ENCODE peak calls at places on chromosome 16, in ten cellular contexts. One of them, this sample, is unnamed.

GRCh38 chr16:728131-728889 is 1.4 kb downstream of the HAGHL start:
- DNase-seq in NCI-H345: peak; percentile 66
- DNase-seq in GM18507: peak; percentile 55
- DNase-seq in GM03348: peak; percentile 91
- DNase-seq in right atrium auricular region: no peak
- DNase-seq in stimulated activated CD8-positive, alpha-beta memory T cell treated with anti-CD3 and anti-CD28 coated beads, Interleukin-4, amount 100 ng/mL, for 4 hours: no peak
- DNase-seq in ELR: peak; percentile 81
- DNase-seq in lower leg skin: peak; percentile 45
- DNase-seq in fibroblast of the aortic adventitia: peak; percentile 63
- DNase-seq in activated CD8-positive, alpha-beta T cell treated with anti-CD3 and anti-CD28 coated beads, Interleukin-2, amount 10 ng/mL, durations not matched to agents 7 days and 5 days: peak; percentile 72
- DNase-seq in this sample: peak; percentile 65

GRCh38 chr16:81581107-81581506 is 136.5 kb downstream of the CMIP start:
- DNase-seq in GM18507: no peak
- DNase-seq in fibroblast of the aortic adventitia: no peak
- DNase-seq in activated CD8-positive, alpha-beta T cell treated with anti-CD3 and anti-CD28 coated beads, Interleukin-2, amount 10 ng/mL, durations not matched to agents 7 days and 5 days: no peak
- DNase-seq in ELR: no peak
- DNase-seq in stimulated activated CD8-positive, alpha-beta memory T cell treated with anti-CD3 and anti-CD28 coated beads, Interleukin-4, amount 100 ng/mL, for 4 hours: no peak
- DNase-seq in right atrium auricular region: no peak
- DNase-seq in lower leg skin: peak; percentile 70
- DNase-seq in NCI-H345: no peak
- DNase-seq in GM03348: no peak
- DNase-seq in this sample: no peak

GRCh38 chr16:14186007-14186953 is 115.2 kb downstream of the MRTFB start:
- DNase-seq in GM18507: no peak
- DNase-seq in activated CD8-positive, alpha-beta T cell treated with anti-CD3 and anti-CD28 coated beads, Interleukin-2, amount 10 ng/mL, durations not matched to agents 7 days and 5 days: no peak
- DNase-seq in GM03348: peak; percentile 58
- DNase-seq in right atrium auricular region: no peak
- DNase-seq in lower leg skin: no peak
- DNase-seq in fibroblast of the aortic adventitia: peak; percentile 80
- DNase-seq in stimulated activated CD8-positive, alpha-beta memory T cell treated with anti-CD3 and anti-CD28 coated beads, Interleukin-4, amount 100 ng/mL, for 4 hours: no peak
- DNase-seq in NCI-H345: peak; percentile 38
- DNase-seq in ELR: peak; percentile 65
- DNase-seq in this sample: no peak

GRCh38 chr16:63617990-63618763 is 1503.7 kb downstream of the CDH11 start:
- DNase-seq in activated CD8-positive, alpha-beta T cell treated with anti-CD3 and anti-CD28 coated beads, Interleukin-2, amount 10 ng/mL, durations not matched to agents 7 days and 5 days: no peak
- DNase-seq in GM03348: no peak
- DNase-seq in right atrium auricular region: no peak
- DNase-seq in stimulated activated CD8-positive, alpha-beta memory T cell treated with anti-CD3 and anti-CD28 coated beads, Interleukin-4, amount 100 ng/mL, for 4 hours: no peak
- DNase-seq in ELR: no peak
- DNase-seq in GM18507: no peak
- DNase-seq in NCI-H345: peak; percentile 51
- DNase-seq in fibroblast of the aortic adventitia: no peak
- DNase-seq in lower leg skin: peak; percentile 17
- DNase-seq in this sample: no peak

GRCh38 chr16:58863761-58864160 is 129.6 kb upstream of the GOT2 start:
- DNase-seq in lower leg skin: no peak
- DNase-seq in ELR: no peak
- DNase-seq in fibroblast of the aortic adventitia: no peak
- DNase-seq in GM18507: no peak
- DNase-seq in right atrium auricular region: no peak
- DNase-seq in stimulated activated CD8-positive, alpha-beta memory T cell treated with anti-CD3 and anti-CD28 coated beads, Interleukin-4, amount 100 ng/mL, for 4 hours: no peak
- DNase-seq in NCI-H345: no peak
- DNase-seq in GM03348: no peak
- DNase-seq in activated CD8-positive, alpha-beta T cell treated with anti-CD3 and anti-CD28 coated beads, Interleukin-2, amount 10 ng/mL, durations not matched to agents 7 days and 5 days: no peak
- DNase-seq in this sample: no peak

GRCh38 chr16:24737391-24737871 is 8.0 kb downstream of the TNRC6A start:
- DNase-seq in GM03348: peak; percentile 49
- DNase-seq in NCI-H345: no peak
- DNase-seq in ELR: peak; percentile 58
- DNase-seq in activated CD8-positive, alpha-beta T cell treated with anti-CD3 and anti-CD28 coated beads, Interleukin-2, amount 10 ng/mL, durations not matched to agents 7 days and 5 days: no peak
- DNase-seq in lower leg skin: no peak
- DNase-seq in fibroblast of the aortic adventitia: peak; percentile 74
- DNase-seq in GM18507: no peak
- DNase-seq in right atrium auricular region: no peak
- DNase-seq in stimulated activated CD8-positive, alpha-beta memory T cell treated with anti-CD3 and anti-CD28 coated beads, Interleukin-4, amount 100 ng/mL, for 4 hours: no peak
- DNase-seq in this sample: no peak

GRCh38 chr16:86809458-86809955 is 231.2 kb downstream of the FOXL1 start:
- DNase-seq in right atrium auricular region: no peak
- DNase-seq in lower leg skin: no peak
- DNase-seq in activated CD8-positive, alpha-beta T cell treated with anti-CD3 and anti-CD28 coated beads, Interleukin-2, amount 10 ng/mL, durations not matched to agents 7 days and 5 days: no peak
- DNase-seq in stimulated activated CD8-positive, alpha-beta memory T cell treated with anti-CD3 and anti-CD28 coated beads, Interleukin-4, amount 100 ng/mL, for 4 hours: no peak
- DNase-seq in fibroblast of the aortic adventitia: peak; percentile 78
- DNase-seq in NCI-H345: no peak
- DNase-seq in ELR: peak; percentile 71
- DNase-seq in GM18507: no peak
- DNase-seq in GM03348: peak; percentile 35
- DNase-seq in this sample: no peak

GRCh38 chr16:30032083-30032819 is 1.2 kb upstream of the TLCD3B start:
- DNase-seq in lower leg skin: no peak
- DNase-seq in right atrium auricular region: peak; percentile 65
- DNase-seq in NCI-H345: peak; percentile 79
- DNase-seq in GM18507: no peak
- DNase-seq in ELR: peak; percentile 75
- DNase-seq in fibroblast of the aortic adventitia: peak; percentile 80
- DNase-seq in stimulated activated CD8-positive, alpha-beta memory T cell treated with anti-CD3 and anti-CD28 coated beads, Interleukin-4, amount 100 ng/mL, for 4 hours: peak; percentile 31
- DNase-seq in activated CD8-positive, alpha-beta T cell treated with anti-CD3 and anti-CD28 coated beads, Interleukin-2, amount 10 ng/mL, durations not matched to agents 7 days and 5 days: peak; percentile 81
- DNase-seq in GM03348: peak; percentile 79
- DNase-seq in this sample: peak; percentile 62

GRCh38 chr16:64522548-64522947 is 599.3 kb downstream of the CDH11 start:
- DNase-seq in GM03348: no peak
- DNase-seq in NCI-H345: no peak
- DNase-seq in activated CD8-positive, alpha-beta T cell treated with anti-CD3 and anti-CD28 coated beads, Interleukin-2, amount 10 ng/mL, durations not matched to agents 7 days and 5 days: no peak
- DNase-seq in GM18507: no peak
- DNase-seq in lower leg skin: no peak
- DNase-seq in fibroblast of the aortic adventitia: no peak
- DNase-seq in stimulated activated CD8-positive, alpha-beta memory T cell treated with anti-CD3 and anti-CD28 coated beads, Interleukin-4, amount 100 ng/mL, for 4 hours: no peak
- DNase-seq in ELR: no peak
- DNase-seq in right atrium auricular region: no peak
- DNase-seq in this sample: no peak

GRCh38 chr16:26263406-26263805 is 571.6 kb downstream of the HS3ST4 start:
- DNase-seq in stimulated activated CD8-positive, alpha-beta memory T cell treated with anti-CD3 and anti-CD28 coated beads, Interleukin-4, amount 100 ng/mL, for 4 hours: no peak
- DNase-seq in GM03348: no peak
- DNase-seq in NCI-H345: no peak
- DNase-seq in fibroblast of the aortic adventitia: no peak
- DNase-seq in right atrium auricular region: no peak
- DNase-seq in ELR: no peak
- DNase-seq in lower leg skin: no peak
- DNase-seq in activated CD8-positive, alpha-beta T cell treated with anti-CD3 and anti-CD28 coated beads, Interleukin-2, amount 10 ng/mL, durations not matched to agents 7 days and 5 days: no peak
- DNase-seq in GM18507: no peak
- DNase-seq in this sample: no peak

GRCh38 chr16:67212766-67213165 is 13.8 kb downstream of the ELMO3 start:
- DNase-seq in fibroblast of the aortic adventitia: no peak
- DNase-seq in GM18507: no peak
- DNase-seq in NCI-H345: no peak
- DNase-seq in GM03348: no peak
- DNase-seq in stimulated activated CD8-positive, alpha-beta memory T cell treated with anti-CD3 and anti-CD28 coated beads, Interleukin-4, amount 100 ng/mL, for 4 hours: no peak
- DNase-seq in activated CD8-positive, alpha-beta T cell treated with anti-CD3 and anti-CD28 coated beads, Interleukin-2, amount 10 ng/mL, durations not matched to agents 7 days and 5 days: no peak
- DNase-seq in right atrium auricular region: no peak
- DNase-seq in lower leg skin: no peak
- DNase-seq in ELR: peak; percentile 58
- DNase-seq in this sample: no peak

GRCh38 chr16:10521681-10522274 is 58.6 kb downstream of the EMP2 start:
- DNase-seq in activated CD8-positive, alpha-beta T cell treated with anti-CD3 and anti-CD28 coated beads, Interleukin-2, amount 10 ng/mL, durations not matched to agents 7 days and 5 days: peak; percentile 61
- DNase-seq in GM18507: peak; percentile 39
- DNase-seq in fibroblast of the aortic adventitia: peak; percentile 81
- DNase-seq in right atrium auricular region: peak; percentile 81
- DNase-seq in ELR: peak; percentile 68
- DNase-seq in GM03348: peak; percentile 78
- DNase-seq in lower leg skin: peak; percentile 60
- DNase-seq in stimulated activated CD8-positive, alpha-beta memory T cell treated with anti-CD3 and anti-CD28 coated beads, Interleukin-4, amount 100 ng/mL, for 4 hours: no peak
- DNase-seq in NCI-H345: peak; percentile 28
- DNase-seq in this sample: peak; percentile 14

GRCh38 chr16:86452451-86452850 is 57.9 kb upstream of the FOXF1 start:
- DNase-seq in ELR: no peak
- DNase-seq in stimulated activated CD8-positive, alpha-beta memory T cell treated with anti-CD3 and anti-CD28 coated beads, Interleukin-4, amount 100 ng/mL, for 4 hours: no peak
- DNase-seq in GM18507: no peak
- DNase-seq in NCI-H345: no peak
- DNase-seq in activated CD8-positive, alpha-beta T cell treated with anti-CD3 and anti-CD28 coated beads, Interleukin-2, amount 10 ng/mL, durations not matched to agents 7 days and 5 days: no peak
- DNase-seq in fibroblast of the aortic adventitia: peak; percentile 63
- DNase-seq in right atrium auricular region: no peak
- DNase-seq in GM03348: peak; percentile 31
- DNase-seq in lower leg skin: no peak
- DNase-seq in this sample: no peak

GRCh38 chr16:75288596-75289120 is 37.2 kb upstream of the BCAR1 start:
- DNase-seq in GM03348: no peak
- DNase-seq in NCI-H345: no peak
- DNase-seq in fibroblast of the aortic adventitia: no peak
- DNase-seq in GM18507: no peak
- DNase-seq in ELR: no peak
- DNase-seq in lower leg skin: no peak
- DNase-seq in activated CD8-positive, alpha-beta T cell treated with anti-CD3 and anti-CD28 coated beads, Interleukin-2, amount 10 ng/mL, durations not matched to agents 7 days and 5 days: peak; percentile 90
- DNase-seq in stimulated activated CD8-positive, alpha-beta memory T cell treated with anti-CD3 and anti-CD28 coated beads, Interleukin-4, amount 100 ng/mL, for 4 hours: peak; percentile 4
- DNase-seq in right atrium auricular region: no peak
- DNase-seq in this sample: no peak

GRCh38 chr16:82753821-82754220 is 127.1 kb downstream of the CDH13 start:
- DNase-seq in stimulated activated CD8-positive, alpha-beta memory T cell treated with anti-CD3 and anti-CD28 coated beads, Interleukin-4, amount 100 ng/mL, for 4 hours: no peak
- DNase-seq in GM18507: no peak
- DNase-seq in NCI-H345: no peak
- DNase-seq in ELR: peak; percentile 88
- DNase-seq in activated CD8-positive, alpha-beta T cell treated with anti-CD3 and anti-CD28 coated beads, Interleukin-2, amount 10 ng/mL, durations not matched to agents 7 days and 5 days: no peak
- DNase-seq in GM03348: peak; percentile 43
- DNase-seq in fibroblast of the aortic adventitia: peak; percentile 31
- DNase-seq in lower leg skin: no peak
- DNase-seq in right atrium auricular region: no peak
- DNase-seq in this sample: no peak

GRCh38 chr16:29996773-29997250 is 771 bp downstream of the INO80E start:
- DNase-seq in ELR: no peak
- DNase-seq in right atrium auricular region: no peak
- DNase-seq in NCI-H345: no peak
- DNase-seq in GM18507: no peak
- DNase-seq in activated CD8-positive, alpha-beta T cell treated with anti-CD3 and anti-CD28 coated beads, Interleukin-2, amount 10 ng/mL, durations not matched to agents 7 days and 5 days: peak; percentile 35
- DNase-seq in lower leg skin: no peak
- DNase-seq in fibroblast of the aortic adventitia: no peak
- DNase-seq in GM03348: no peak
- DNase-seq in stimulated activated CD8-positive, alpha-beta memory T cell treated with anti-CD3 and anti-CD28 coated beads, Interleukin-4, amount 100 ng/mL, for 4 hours: no peak
- DNase-seq in this sample: no peak

GRCh38 chr16:4315185-4316102 is at the start of gene GLIS2:
- DNase-seq in lower leg skin: no peak
- DNase-seq in GM18507: no peak
- DNase-seq in activated CD8-positive, alpha-beta T cell treated with anti-CD3 and anti-CD28 coated beads, Interleukin-2, amount 10 ng/mL, durations not matched to agents 7 days and 5 days: no peak
- DNase-seq in ELR: peak; percentile 76
- DNase-seq in fibroblast of the aortic adventitia: peak; percentile 77
- DNase-seq in NCI-H345: peak; percentile 89
- DNase-seq in right atrium auricular region: no peak
- DNase-seq in GM03348: peak; percentile 96
- DNase-seq in stimulated activated CD8-positive, alpha-beta memory T cell treated with anti-CD3 and anti-CD28 coated beads, Interleukin-4, amount 100 ng/mL, for 4 hours: no peak
- DNase-seq in this sample: peak; percentile 42

GRCh38 chr16:19884021-19884485 is 595 bp downstream of the GPRC5B start:
- DNase-seq in right atrium auricular region: no peak
- DNase-seq in activated CD8-positive, alpha-beta T cell treated with anti-CD3 and anti-CD28 coated beads, Interleukin-2, amount 10 ng/mL, durations not matched to agents 7 days and 5 days: no peak
- DNase-seq in ELR: peak; percentile 22
- DNase-seq in NCI-H345: no peak
- DNase-seq in GM03348: no peak
- DNase-seq in stimulated activated CD8-positive, alpha-beta memory T cell treated with anti-CD3 and anti-CD28 coated beads, Interleukin-4, amount 100 ng/mL, for 4 hours: no peak
- DNase-seq in fibroblast of the aortic adventitia: no peak
- DNase-seq in GM18507: no peak
- DNase-seq in lower leg skin: no peak
- DNase-seq in this sample: no peak

GRCh38 chr16:80991792-80992430 is 14.8 kb downstream of the CMC2 start:
- DNase-seq in ELR: no peak
- DNase-seq in lower leg skin: no peak
- DNase-seq in NCI-H345: no peak
- DNase-seq in GM18507: no peak
- DNase-seq in GM03348: no peak
- DNase-seq in fibroblast of the aortic adventitia: no peak
- DNase-seq in stimulated activated CD8-positive, alpha-beta memory T cell treated with anti-CD3 and anti-CD28 coated beads, Interleukin-4, amount 100 ng/mL, for 4 hours: no peak
- DNase-seq in right atrium auricular region: no peak
- DNase-seq in activated CD8-positive, alpha-beta T cell treated with anti-CD3 and anti-CD28 coated beads, Interleukin-2, amount 10 ng/mL, durations not matched to agents 7 days and 5 days: no peak
- DNase-seq in this sample: no peak

GRCh38 chr16:54654429-54654828 is 276.2 kb upstream of the IRX5 start:
- DNase-seq in right atrium auricular region: no peak
- DNase-seq in lower leg skin: no peak
- DNase-seq in fibroblast of the aortic adventitia: no peak
- DNase-seq in activated CD8-positive, alpha-beta T cell treated with anti-CD3 and anti-CD28 coated beads, Interleukin-2, amount 10 ng/mL, durations not matched to agents 7 days and 5 days: no peak
- DNase-seq in ELR: no peak
- DNase-seq in GM03348: no peak
- DNase-seq in NCI-H345: no peak
- DNase-seq in stimulated activated CD8-positive, alpha-beta memory T cell treated with anti-CD3 and anti-CD28 coated beads, Interleukin-4, amount 100 ng/mL, for 4 hours: no peak
- DNase-seq in GM18507: no peak
- DNase-seq in this sample: no peak

GRCh38 chr16:48318630-48319029 is 66.6 kb downstream of the SIAH1 start:
- DNase-seq in ELR: no peak
- DNase-seq in activated CD8-positive, alpha-beta T cell treated with anti-CD3 and anti-CD28 coated beads, Interleukin-2, amount 10 ng/mL, durations not matched to agents 7 days and 5 days: peak; percentile 61
- DNase-seq in GM03348: peak; percentile 17
- DNase-seq in lower leg skin: peak; percentile 22
- DNase-seq in NCI-H345: no peak
- DNase-seq in stimulated activated CD8-positive, alpha-beta memory T cell treated with anti-CD3 and anti-CD28 coated beads, Interleukin-4, amount 100 ng/mL, for 4 hours: no peak
- DNase-seq in fibroblast of the aortic adventitia: peak; percentile 79
- DNase-seq in right atrium auricular region: no peak
- DNase-seq in GM18507: no peak
- DNase-seq in this sample: no peak

GRCh38 chr16:20803192-20803560 is 3.1 kb downstream of the ERI2 start:
- DNase-seq in NCI-H345: no peak
- DNase-seq in GM18507: no peak
- DNase-seq in fibroblast of the aortic adventitia: no peak
- DNase-seq in lower leg skin: no peak
- DNase-seq in stimulated activated CD8-positive, alpha-beta memory T cell treated with anti-CD3 and anti-CD28 coated beads, Interleukin-4, amount 100 ng/mL, for 4 hours: no peak
- DNase-seq in right atrium auricular region: no peak
- DNase-seq in ELR: peak; percentile 57
- DNase-seq in GM03348: no peak
- DNase-seq in activated CD8-positive, alpha-beta T cell treated with anti-CD3 and anti-CD28 coated beads, Interleukin-2, amount 10 ng/mL, durations not matched to agents 7 days and 5 days: no peak
- DNase-seq in this sample: no peak